ENCODE peak calls at places on chromosome 6, in five cellular contexts. U is stomach, B is H7, D is progenitor cell of endocrine pancreas, M is fibroblast of lung. X is an unnamed sample.

GRCh38 chr6:130934848-130935585 is 107.8 kb downstream of the SMLR1 start:
- DNase-seq in B (no peak), U (no peak), D (no peak), M (peak; percentile 57), X (peak; percentile 59)

GRCh38 chr6:127366281-127367022 is 23.0 kb upstream of the ECHDC1 start:
- DNase-seq in U (no peak), D (no peak), M (peak; percentile 96), B (peak; percentile 26), X (peak; percentile 97)

GRCh38 chr6:45988635-45989034 is 27.0 kb downstream of the CLIC5 start:
- DNase-seq in B (no peak), U (no peak), D (no peak), M (no peak), X (no peak)

GRCh38 chr6:161003336-161003735 is 11.8 kb downstream of the MAP3K4 start:
- DNase-seq in U (no peak), B (no peak), D (no peak), M (peak; percentile 72), X (no peak)

GRCh38 chr6:139882977-139883728 is 508.7 kb upstream of the CITED2 start:
- DNase-seq in B (no peak), M (peak; percentile 66), U (no peak), D (no peak), X (peak; percentile 30)

GRCh38 chr6:148629197-148629909 is 117.5 kb upstream of the UST start:
- DNase-seq in D (no peak), U (no peak), B (peak; percentile 32), M (peak; percentile 26), X (no peak)

GRCh38 chr6:118551063-118551672 is 3.1 kb downstream of the PLN start:
- DNase-seq in M (peak; percentile 76), D (no peak), B (peak; percentile 37), U (no peak), X (peak; percentile 81)

GRCh38 chr6:26223677-26224546 is 136.7 kb downstream of the HFE start:
- DNase-seq in B (peak; percentile 52), M (peak; percentile 98), D (no peak), U (peak; percentile 75), X (peak; percentile 95)

GRCh38 chr6:113009682-113010081 is 662.6 kb downstream of the RFPL4B start:
- DNase-seq in M (peak; percentile 56), U (no peak), D (no peak), B (no peak), X (peak; percentile 46)

GRCh38 chr6:82144852-82145332 is 102.7 kb downstream of the IBTK start:
- DNase-seq in B (peak; percentile 4), M (peak; percentile 91), U (peak; percentile 37), D (no peak), X (peak; percentile 79)

GRCh38 chr6:83055366-83055964 is 10.2 kb downstream of the UBE3D start:
- DNase-seq in M (peak; percentile 19), D (peak; percentile 34), U (peak; percentile 44), B (peak; percentile 47), X (peak; percentile 63)

GRCh38 chr6:145428656-145429173 is 306.6 kb downstream of the EPM2A start:
- DNase-seq in U (no peak), D (no peak), M (peak; percentile 7), B (no peak), X (peak; percentile 3)

GRCh38 chr6:45619211-45619760 is 241.6 kb upstream of the SUPT3H start:
- DNase-seq in B (no peak), D (no peak), M (peak; percentile 63), U (no peak), X (peak; percentile 22)

GRCh38 chr6:145842693-145843546 is 28.3 kb upstream of the FBXO30 start:
- DNase-seq in D (no peak), B (no peak), M (no peak), U (no peak), X (no peak)

GRCh38 chr6:140003217-140003616 is 628.8 kb upstream of the CITED2 start:
- DNase-seq in U (no peak), M (no peak), D (no peak), B (peak; percentile 13), X (no peak)

GRCh38 chr6:86937219-86938079 is at the start of gene HTR1E:
- DNase-seq in M (peak; percentile 19), U (peak; percentile 79), B (peak; percentile 85), D (peak; percentile 71), X (peak; percentile 39)

GRCh38 chr6:56552212-56553130 is 90.2 kb downstream of the DST start:
- DNase-seq in D (no peak), M (peak; percentile 85), U (no peak), B (no peak), X (peak; percentile 14)

GRCh38 chr6:74187811-74188210 is 491.8 kb downstream of the CD109 start:
- DNase-seq in D (no peak), B (no peak), U (no peak), M (no peak), X (no peak)

GRCh38 chr6:10687582-10687981 is 6.8 kb downstream of the C6orf52 start:
- DNase-seq in M (no peak), D (no peak), U (no peak), B (peak; percentile 46), X (no peak)

GRCh38 chr6:142680308-142680707 is 264.7 kb downstream of the HIVEP2 start:
- DNase-seq in U (no peak), B (no peak), M (peak; percentile 71), D (no peak), X (no peak)

GRCh38 chr6:158631678-158632537 is 12.6 kb downstream of the DYNLT1 start:
- DNase-seq in M (peak; percentile 91), U (peak; percentile 74), D (no peak), B (no peak), X (no peak)

GRCh38 chr6:145086197-145086596 is 649.1 kb downstream of the EPM2A start:
- DNase-seq in B (no peak), D (no peak), M (peak; percentile 18), U (no peak), X (peak; percentile 82)

GRCh38 chr6:72739368-72739779 is 117.5 kb downstream of the KCNQ5 start:
- DNase-seq in M (no peak), D (no peak), U (no peak), B (no peak), X (no peak)

GRCh38 chr6:33057222-33058150 is 16.0 kb downstream of the HLA-DPA1 start:
- DNase-seq in B (no peak), U (no peak), M (no peak), D (no peak), X (no peak)

GRCh38 chr6:11918739-11919605 is 93.1 kb upstream of the HIVEP1 start:
- DNase-seq in U (no peak), M (peak; percentile 13), B (no peak), D (no peak), X (no peak)

GRCh38 chr6:155880905-155881304 is 425.3 kb upstream of the NOX3 start:
- DNase-seq in B (no peak), D (no peak), U (no peak), M (peak; percentile 51), X (peak; percentile 9)

GRCh38 chr6:44105993-44106740 is 21.1 kb downstream of the MRPL14 start:
- DNase-seq in B (no peak), M (peak; percentile 16), U (no peak), D (no peak), X (peak; percentile 32)

GRCh38 chr6:31652925-31653724 is 664 bp upstream of the BAG6 start:
- DNase-seq in M (peak; percentile 88), D (no peak), U (peak; percentile 89), B (peak; percentile 95), X (peak; percentile 93)

GRCh38 chr6:3749991-3750323 is 1.6 kb downstream of the PXDC1 start:
- DNase-seq in D (no peak), M (peak; percentile 83), B (no peak), U (peak; percentile 71), X (no peak)

GRCh38 chr6:46734867-46735719 is at the start of gene PLA2G7:
- DNase-seq in B (peak; percentile 80), U (no peak), D (peak; percentile 35), M (peak; percentile 24), X (peak; percentile 62)

GRCh38 chr6:85747654-85748053 is 105.0 kb upstream of the SYNCRIP start:
- DNase-seq in B (no peak), M (peak; percentile 71), D (no peak), U (no peak), X (no peak)

GRCh38 chr6:5302995-5303622 is 41.8 kb downstream of the FARS2 start:
- DNase-seq in U (peak; percentile 76), M (peak; percentile 21), B (peak; percentile 70), D (peak; percentile 22), X (peak; percentile 27)

GRCh38 chr6:161414800-161415199 is 140.9 kb upstream of the AGPAT4 start:
- DNase-seq in D (no peak), U (no peak), B (no peak), M (peak; percentile 26), X (no peak)

GRCh38 chr6:149925974-149926777 is 3.3 kb upstream of the RAET1G start:
- DNase-seq in M (peak; percentile 62), D (peak; percentile 91), U (peak; percentile 92), B (peak; percentile 82), X (peak; percentile 79)

GRCh38 chr6:87333591-87334181 is 4.6 kb upstream of the GJB7 start:
- DNase-seq in D (no peak), U (no peak), B (no peak), M (peak; percentile 37), X (no peak)

GRCh38 chr6:6497976-6498375 is 90.5 kb upstream of the LY86 start:
- DNase-seq in B (no peak), M (no peak), U (no peak), D (no peak), X (no peak)

GRCh38 chr6:4902363-4902762 is 101.5 kb downstream of the RPP40 start:
- DNase-seq in B (no peak), D (no peak), M (no peak), U (no peak), X (no peak)

GRCh38 chr6:153503810-153504209 is 372.7 kb upstream of the RGS17 start:
- DNase-seq in U (no peak), M (no peak), B (peak; percentile 3), D (no peak), X (peak; percentile 7)

GRCh38 chr6:25244865-25245264 is 34.3 kb upstream of the CARMIL1 start:
- DNase-seq in D (no peak), B (no peak), M (no peak), U (no peak), X (no peak)